ENCODE peak calls at places on chromosomes 11 and 22, in five cellular contexts. D is mammary epithelial cell, N is right lobe of liver, O is pancreas, S is endothelial cell of umbilical vein. H is an unnamed sample.

GRCh38 chr11:96012086-96012824 is 88.3 kb upstream of the MTMR2 start:
- DNase-seq in D (peak; percentile 81), N (no peak), O (no peak), S (peak; percentile 85), H (peak; percentile 64)

GRCh38 chr11:19466314-19466713 is 225.6 kb upstream of the E2F8 start:
- DNase-seq in D (no peak), N (no peak), O (no peak), S (no peak), H (no peak)

GRCh38 chr22:30224161-30224857 is 22.2 kb downstream of the LIF start:
- DNase-seq in D (peak; percentile 93), N (no peak), O (no peak), S (no peak), H (no peak)

GRCh38 chr22:39526736-39527171 is 5.8 kb downstream of the RPS19BP1 start:
- DNase-seq in D (no peak), N (no peak), O (peak; percentile 61), S (no peak), H (peak; percentile 37)

GRCh38 chr11:72553748-72554147 is 119.4 kb upstream of the CLPB start:
- DNase-seq in D (no peak), N (no peak), O (no peak), S (no peak), H (no peak)

GRCh38 chr22:39570226-39570625 is 327 bp upstream of the CACNA1I start:
- DNase-seq in D (no peak), N (no peak), O (no peak), S (no peak), H (no peak)

GRCh38 chr11:18907391-18907790 is 31.8 kb downstream of the MRGPRX1 start:
- DNase-seq in D (peak; percentile 3), N (no peak), O (no peak), S (no peak), H (no peak)

GRCh38 chr22:50403701-50404101 is 60.6 kb downstream of the PPP6R2 start:
- DNase-seq in D (no peak), N (peak; percentile 71), O (peak; percentile 86), S (peak; percentile 87), H (no peak)

GRCh38 chr11:33086017-33086416 is 46.6 kb downstream of the TCP11L1 start:
- DNase-seq in D (no peak), N (no peak), O (no peak), S (no peak), H (no peak)

GRCh38 chr11:47986219-47986618 is 5.9 kb downstream of the PTPRJ start:
- DNase-seq in D (no peak), N (no peak), O (no peak), S (no peak), H (no peak)

GRCh38 chr11:47987310-47987709 is 7.0 kb downstream of the PTPRJ start:
- DNase-seq in D (no peak), N (no peak), O (no peak), S (no peak), H (no peak)

GRCh38 chr11:47986742-47987141 is 6.4 kb downstream of the PTPRJ start:
- DNase-seq in D (peak; percentile 67), N (no peak), O (no peak), S (no peak), H (no peak)

GRCh38 chr11:47989779-47990178 is 9.4 kb downstream of the PTPRJ start:
- DNase-seq in D (no peak), N (no peak), O (no peak), S (no peak), H (no peak)

GRCh38 chr11:47987781-47988180 is 7.4 kb downstream of the PTPRJ start:
- DNase-seq in D (no peak), N (no peak), O (no peak), S (no peak), H (no peak)
- H3K4me1 ChIP-seq in D (peaks cover 5% of the 10 kb centered on the region), N (no peaks in the 10 kb centered on the region), O (peaks cover 20% of the 10 kb centered on the region), S (peaks cover 19% of the 10 kb centered on the region), H (peaks cover 19% of the 10 kb centered on the region)

DNA sequence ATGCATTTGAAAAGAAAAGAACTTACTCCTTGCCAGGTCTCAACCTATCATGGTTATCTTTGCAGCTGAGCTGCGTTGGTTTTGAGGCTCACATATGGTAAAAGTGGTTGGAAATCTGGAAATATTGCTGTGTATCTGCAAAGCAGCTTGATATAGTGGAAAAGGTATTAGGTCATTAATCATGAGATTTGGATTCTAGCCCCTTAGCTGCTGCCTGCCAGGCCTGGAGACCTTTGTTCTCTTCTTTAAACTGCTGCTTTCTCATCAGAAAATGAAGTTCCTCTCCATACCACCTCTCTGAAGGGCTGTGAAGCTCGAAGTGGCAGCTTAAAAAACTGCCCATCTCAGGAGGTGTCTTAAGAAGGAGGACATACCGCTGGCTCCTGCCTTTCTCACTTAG is 5.7 kb downstream of the PPARA start:
- DNase-seq in D (no peak), N (no peak), O (no peak), S (no peak), H (no peak)
- H3K27ac ChIP-seq in D (no peak overlapping the region), N (peak overlapping the region; percentile 69), O (no peak overlapping the region), S (no peak overlapping the region), H (no peak overlapping the region)

GRCh38 chr11:2651826-2652237 is 48.0 kb downstream of the KCNQ1OT1 start:
- DNase-seq in D (no peak), N (no peak), O (peak; percentile 32), S (no peak), H (no peak)

GRCh38 chr11:2651054-2651617 is 48.7 kb downstream of the KCNQ1OT1 start:
- DNase-seq in D (no peak), N (no peak), O (no peak), S (no peak), H (no peak)

GRCh38 chr11:2653930-2654739 is 45.7 kb downstream of the KCNQ1OT1 start:
- DNase-seq in D (no peak), N (no peak), O (peak; percentile 39), S (no peak), H (no peak)

GRCh38 chr11:2652857-2653643 is 46.7 kb downstream of the KCNQ1OT1 start:
- DNase-seq in D (no peak), N (no peak), O (peak; percentile 22), S (no peak), H (no peak)

DNA sequence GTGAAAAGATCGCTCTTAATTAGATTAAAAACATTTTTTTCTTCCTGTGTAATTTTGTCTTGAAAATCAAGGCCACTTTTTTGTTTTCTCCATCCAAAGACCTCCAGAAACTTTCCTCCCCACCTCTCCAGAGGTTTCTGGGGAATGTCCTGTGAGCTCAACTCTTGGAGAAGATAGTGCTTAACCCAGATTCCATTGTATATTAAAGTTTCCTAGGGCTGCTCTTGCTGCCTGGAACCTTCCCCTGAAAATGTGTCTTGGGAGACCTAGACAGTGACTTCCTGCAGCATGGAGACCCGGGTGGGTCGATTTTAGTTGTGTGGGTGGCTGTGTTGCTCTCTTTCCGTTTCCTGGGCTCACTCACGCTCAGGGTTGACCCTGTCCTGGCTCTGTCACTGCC is 47.4 kb downstream of the KCNQ1OT1 start:
- DNase-seq in D (no peak), N (no peak), O (no peak), S (no peak), H (no peak)
- H3K9me3 ChIP-seq in D (peaks cover 25% of the 10 kb centered on the region), N (no peaks in the 10 kb centered on the region), O (no peaks in the 10 kb centered on the region), S (no peaks in the 10 kb centered on the region), H (no peaks in the 10 kb centered on the region)

DNA sequence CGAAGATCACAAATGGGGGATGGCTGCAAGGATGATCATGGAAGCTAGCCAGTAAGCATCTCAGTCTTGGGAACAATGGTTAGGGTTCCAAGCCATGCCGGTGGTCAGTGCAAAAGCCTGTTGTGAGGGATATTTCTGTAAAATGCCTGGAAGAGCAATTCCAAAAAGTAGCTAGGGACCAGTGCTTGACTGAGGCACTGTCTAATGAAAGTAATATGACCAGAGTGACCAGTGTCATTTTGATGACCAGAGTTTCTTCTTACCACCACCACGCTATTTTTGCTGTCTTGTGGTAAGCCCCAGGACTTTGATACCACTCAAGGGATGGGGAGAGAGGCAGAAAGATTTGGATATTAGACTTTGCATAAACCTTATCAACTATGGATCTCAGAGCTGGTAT is 18.4 kb downstream of the GDPD4 start:
- DNase-seq in D (no peak), N (no peak), O (no peak), S (no peak), H (no peak)
- H3K4me1 ChIP-seq in D (peaks cover 19% of the 10 kb centered on the region), N (no peaks in the 10 kb centered on the region), O (no peaks in the 10 kb centered on the region), S (no peaks in the 10 kb centered on the region), H (no peaks in the 10 kb centered on the region)

DNA sequence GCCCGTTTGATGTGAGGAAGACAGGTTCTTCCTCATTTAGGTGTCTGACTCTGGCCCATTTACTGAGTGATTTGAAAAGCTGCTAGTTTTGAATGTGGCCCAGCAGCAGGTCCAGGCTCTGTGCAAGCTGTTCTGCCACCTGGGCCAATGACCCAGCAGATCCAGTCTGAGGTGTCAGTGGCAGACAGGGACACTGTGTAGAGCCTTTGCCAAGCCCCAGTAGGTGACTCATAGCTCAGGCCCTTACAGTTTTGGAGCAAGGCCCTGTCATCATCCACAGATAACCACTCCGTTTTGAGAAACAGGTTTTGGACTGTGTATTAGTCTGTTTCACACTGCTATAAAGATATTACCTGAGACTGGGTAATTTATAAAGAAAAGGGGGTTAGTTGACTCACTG is 23.9 kb downstream of the TSPAN32 start:
- DNase-seq in D (peak; percentile 61), N (peak; percentile 81), O (no peak), S (no peak), H (no peak)
- H3K27ac ChIP-seq in D (no peak overlapping the region), N (no peak overlapping the region), O (no peak overlapping the region), S (no peak overlapping the region), H (no peak overlapping the region)